ENCODE peak calls at places on chromosome 15, in ten cellular contexts. N is endothelial cell of umbilical vein, S is IMR-90, W is DND-41, Q is endodermal cell, G is SK-N-SH, Z is Karpas-422, P is HCT116, H is HepG2, F is mesendoderm. M is an unnamed sample.

GRCh38 chr15:99207672-99208071 is 41.7 kb downstream of the TTC23 start:
- DNase-seq in H (no peak), F (no peak), S (no peak), Z (no peak), W (no peak), P (no peak), Q (no peak), N (no peak), G (no peak), M (no peak)

GRCh38 chr15:40240619-40241304 is 1.9 kb downstream of the PAK6 start:
- DNase-seq in N (no peak), Z (no peak), H (no peak), F (no peak), P (no peak), W (no peak), G (no peak), Q (peak; percentile 44), S (no peak), M (no peak)

GRCh38 chr15:57494575-57494974 is 97.1 kb upstream of the MYZAP start:
- DNase-seq in F (no peak), P (no peak), S (no peak), W (no peak), Q (peak; percentile 22), H (no peak), Z (no peak), N (no peak), G (no peak), M (no peak)

GRCh38 chr15:51450001-51450400 is 108.5 kb downstream of the GLDN start:
- DNase-seq in P (peak; percentile 72), N (no peak), Z (no peak), F (peak; percentile 85), Q (no peak), H (peak; percentile 13), S (no peak), G (no peak), W (no peak), M (no peak)

GRCh38 chr15:96276438-96277210 is 53.9 kb upstream of the NR2F2 start:
- DNase-seq in S (peak; percentile 85), W (no peak), N (peak; percentile 40), H (no peak), P (no peak), Q (no peak), G (no peak), Z (no peak), F (no peak), M (no peak)

GRCh38 chr15:35843453-35843852 is 297.5 kb upstream of the DPH6 start:
- DNase-seq in W (no peak), Q (no peak), F (no peak), Z (no peak), S (no peak), H (no peak), N (no peak), G (no peak), P (no peak), M (no peak)

GRCh38 chr15:69629631-69630161 is 177.1 kb downstream of the RPLP1 start:
- DNase-seq in W (no peak), G (no peak), Z (no peak), S (no peak), H (no peak), P (no peak), Q (no peak), N (no peak), F (no peak), M (no peak)

GRCh38 chr15:71639531-71639930 is 170.8 kb upstream of the NR2E3 start:
- DNase-seq in G (no peak), P (no peak), F (no peak), H (no peak), Z (no peak), Q (no peak), W (no peak), N (no peak), S (no peak), M (no peak)

GRCh38 chr15:99562238-99562637 is 3.5 kb upstream of the MEF2A start:
- DNase-seq in H (no peak), F (peak; percentile 34), W (peak; percentile 36), Q (no peak), S (no peak), Z (no peak), P (no peak), N (no peak), G (no peak), M (no peak)

GRCh38 chr15:51837784-51838183 is 8.3 kb downstream of the TMOD3 start:
- DNase-seq in G (no peak), P (no peak), S (peak; percentile 55), W (no peak), Z (peak; percentile 51), N (peak; percentile 78), H (no peak), Q (no peak), F (no peak), M (no peak)

GRCh38 chr15:101198820-101199219 is 53.0 kb downstream of the CHSY1 start:
- DNase-seq in H (no peak), N (no peak), W (no peak), G (no peak), P (no peak), Z (no peak), S (peak; percentile 48), Q (peak; percentile 51), F (no peak), M (peak; percentile 37)
- H3K9ac ChIP-seq in H (no peak overlapping the region), N (no peak overlapping the region), W (no peak overlapping the region), G (no peak overlapping the region), P (no peak overlapping the region), Z (no peak overlapping the region), S (peak overlapping the region; percentile 29), Q (no peak overlapping the region), F (no peak overlapping the region), M (peak overlapping the region; percentile 95)

DNA sequence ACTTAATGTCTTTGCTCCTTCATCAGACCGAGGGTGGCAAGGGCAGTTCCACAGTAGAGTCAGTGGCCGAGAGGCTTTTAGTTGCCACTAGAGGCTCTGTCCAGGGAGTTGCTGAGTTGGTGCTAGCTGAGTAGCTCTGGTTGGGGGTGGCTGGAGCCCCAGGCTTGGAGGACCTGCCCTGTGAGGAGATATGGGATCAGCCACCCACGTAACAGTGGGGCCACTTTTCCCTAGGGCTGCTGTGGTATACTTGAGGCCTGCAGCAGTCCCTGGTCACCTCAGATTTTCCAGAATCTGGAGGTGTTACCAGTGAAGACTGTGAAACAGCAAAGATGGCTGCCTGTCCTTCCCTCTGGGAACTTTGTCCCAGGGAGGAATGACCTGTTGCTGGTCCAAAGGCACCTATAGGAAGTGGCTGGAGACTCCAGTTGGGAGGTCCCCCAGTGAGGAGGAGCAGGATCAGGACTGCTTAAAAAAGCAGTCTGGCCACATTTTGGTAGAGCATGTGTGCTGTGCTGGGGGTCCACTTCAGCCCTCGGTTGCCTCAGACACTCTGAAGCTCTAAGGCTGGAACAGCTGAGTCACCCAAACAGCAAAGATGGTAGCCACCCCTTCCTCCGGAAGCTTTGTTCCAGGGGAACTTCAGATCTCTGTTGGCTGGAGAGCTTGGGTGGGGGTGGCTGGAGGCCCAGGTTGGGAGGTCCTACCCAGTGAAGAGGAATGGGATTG is 72.9 kb downstream of the AKAP13 start:
- DNase-seq in Z (no peak), Q (no peak), S (no peak), F (no peak), P (no peak), N (no peak), H (no peak), W (no peak), G (no peak), M (no peak)
- H3K27ac ChIP-seq in Z (peak overlapping the region; percentile 83), Q (no peak overlapping the region), S (no peak overlapping the region), F (no peak overlapping the region), P (no peak overlapping the region), N (no peak overlapping the region), H (no peak overlapping the region), W (no peak overlapping the region), G (no peak overlapping the region), M (no peak overlapping the region)

DNA sequence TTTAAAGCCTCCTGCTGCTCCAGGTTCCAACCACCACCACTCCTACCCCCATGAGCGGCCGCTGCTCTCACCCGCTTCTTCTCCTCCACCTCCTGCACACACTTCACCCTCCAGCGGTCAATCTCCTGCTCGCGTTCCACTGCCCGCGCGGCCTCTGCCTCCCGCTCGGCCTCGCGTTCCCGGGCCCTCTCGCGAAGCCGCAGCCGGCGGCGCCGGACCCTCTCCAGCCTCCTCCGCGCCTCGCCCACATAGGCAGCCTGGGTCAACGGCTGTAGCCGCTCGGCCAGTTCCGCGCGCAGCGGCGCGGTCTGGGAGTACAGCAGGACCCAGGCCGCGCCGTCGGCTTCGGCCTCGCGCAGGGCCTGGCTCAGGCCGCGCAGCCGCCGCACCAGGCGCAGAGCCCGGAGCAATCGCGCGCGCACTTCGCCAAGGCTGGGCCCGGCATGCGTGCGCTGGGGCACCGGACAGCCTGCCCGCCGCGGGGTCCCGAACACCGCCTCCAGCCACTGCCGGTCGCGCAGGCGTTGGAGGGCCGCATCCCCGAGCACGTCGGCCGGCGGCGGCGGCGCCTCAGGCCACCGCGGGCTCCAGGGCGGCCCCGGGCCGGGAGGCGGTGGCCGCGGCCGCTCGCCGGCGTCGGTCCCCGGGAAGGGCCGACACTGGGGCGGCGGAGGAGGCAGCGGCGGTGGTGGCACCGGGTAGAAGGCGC is 613 bp downstream of the PDCD7 start:
- DNase-seq in G (peak; percentile 80), N (peak; percentile 71), Z (peak; percentile 76), Q (peak; percentile 81), F (peak; percentile 74), H (peak; percentile 12), W (peak; percentile 10), P (no peak), S (peak; percentile 47), M (peak; percentile 50)
- H3K9ac ChIP-seq in G (peak overlapping the region; percentile 88), N (peak overlapping the region; percentile 93), Z (peak overlapping the region; percentile 96), Q (peak overlapping the region; percentile 74), F (peak overlapping the region; percentile 90), H (peak overlapping the region; percentile 92), W (peak overlapping the region; percentile 94), P (peak overlapping the region; percentile 87), S (peak overlapping the region; percentile 86), M (peak overlapping the region; percentile 88)

GRCh38 chr15:67917037-67917436 is 77.2 kb upstream of the RNU6-1 start:
- DNase-seq in H (no peak), N (no peak), S (no peak), P (no peak), W (no peak), Q (peak; percentile 45), F (no peak), G (no peak), Z (no peak), M (no peak)

GRCh38 chr15:67918205-67918861 is 78.5 kb upstream of the RNU6-1 start:
- DNase-seq in Z (no peak), F (no peak), S (no peak), W (no peak), Q (peak; percentile 57), N (no peak), P (no peak), H (no peak), G (no peak), M (no peak)

GRCh38 chr15:67916051-67916374 is 76.2 kb upstream of the RNU6-1 start:
- DNase-seq in P (no peak), S (no peak), H (no peak), W (no peak), Z (no peak), F (no peak), G (no peak), N (no peak), Q (no peak), M (no peak)

GRCh38 chr15:67916565-67916964 is 76.7 kb upstream of the RNU6-1 start:
- DNase-seq in W (no peak), Z (no peak), Q (no peak), S (no peak), F (no peak), N (no peak), H (no peak), P (no peak), G (no peak), M (no peak)

DNA sequence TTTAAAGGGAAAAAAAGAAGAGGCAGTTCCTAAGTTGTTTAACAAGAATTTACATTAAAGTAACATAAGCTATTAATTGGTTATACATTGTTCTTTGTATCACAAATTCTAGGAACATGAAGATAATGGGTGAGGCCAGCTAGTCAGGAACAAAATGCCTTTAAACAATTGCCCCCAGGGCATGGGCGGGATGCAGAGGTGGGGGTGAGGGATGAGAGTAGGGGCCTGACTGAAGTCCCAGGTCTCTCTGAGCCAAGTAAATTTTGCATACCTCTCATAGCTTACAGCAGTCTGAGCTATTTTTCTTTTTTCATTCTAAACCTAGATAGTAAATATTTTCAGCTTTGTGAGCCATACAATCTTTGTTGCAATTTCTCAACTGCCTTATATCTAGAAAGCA is 77.8 kb upstream of the RNU6-1 start:
- DNase-seq in Q (peak; percentile 41), P (no peak), Z (no peak), N (no peak), W (no peak), H (no peak), S (no peak), G (no peak), F (peak; percentile 59), M (no peak)
- H3K27ac ChIP-seq in Q (no peak overlapping the region), P (no peak overlapping the region), Z (no peak overlapping the region), N (no peak overlapping the region), W (no peak overlapping the region), H (peak overlapping the region; percentile 25), S (peak overlapping the region; percentile 27), G (no peak overlapping the region), F (no peak overlapping the region), M (no peak overlapping the region)

M was measured in MM.1S.